ENCODE peak calls at places on chromosome 2, in seven cellular contexts. M is A549, X is PC-9, Y is epithelial cell of esophagus, J is epithelial cell of proximal tubule, V is foreskin fibroblast, L is HCT116. B is an unnamed sample.

GRCh38 chr2:19793132-19793750 is 108.5 kb downstream of the TTC32 start:
- DNase-seq in Y (no peak), V (no peak), M (no peak), L (no peak), X (no peak), J (no peak), B (no peak)

GRCh38 chr2:157497603-157498314 is 53.9 kb upstream of the CYTIP start:
- DNase-seq in X (no peak), Y (peak), V (peak), L (peak), J (no peak), M (peak), B (peak)

GRCh38 chr2:132415256-132416079 is 1.1 kb upstream of the GPR39 start:
- DNase-seq in L (no peak), M (peak), Y (peak), X (no peak), J (no peak), V (peak), B (no peak)

GRCh38 chr2:174798801-174799200 is 34.5 kb upstream of the CHRNA1 start:
- DNase-seq in V (no peak), Y (no peak), L (no peak), X (no peak), M (no peak), J (no peak), B (no peak)

GRCh38 chr2:111632661-111633060 is 251.3 kb downstream of the ANAPC1 start:
- DNase-seq in X (no peak), J (no peak), M (no peak), Y (no peak), V (peak), L (no peak), B (peak)

GRCh38 chr2:169716938-169717690 is 16.5 kb upstream of the KLHL23 start:
- DNase-seq in Y (peak), V (no peak), L (no peak), X (no peak), J (no peak), M (peak), B (no peak)

GRCh38 chr2:77268626-77269025 is 253.6 kb downstream of the LRRTM4 start:
- DNase-seq in V (no peak), L (no peak), J (no peak), X (no peak), Y (no peak), M (no peak), B (no peak)

GRCh38 chr2:51219468-51219867 is 187.5 kb upstream of the NRXN1 start:
- DNase-seq in L (no peak), Y (no peak), J (no peak), M (no peak), V (no peak), X (no peak), B (no peak)

GRCh38 chr2:67272195-67272594 is 124.9 kb upstream of the ETAA1 start:
- DNase-seq in L (no peak), J (no peak), M (no peak), X (no peak), Y (peak), V (peak), B (no peak)

GRCh38 chr2:14634223-14634884 is 1.8 kb downstream of the LRATD1 start:
- DNase-seq in L (no peak), Y (peak), M (peak), V (peak), J (no peak), X (peak), B (peak)

GRCh38 chr2:29207352-29207751 is 92.1 kb downstream of the CLIP4 start:
- DNase-seq in V (no peak), X (no peak), L (no peak), Y (no peak), M (no peak), J (no peak), B (no peak)

DNA sequence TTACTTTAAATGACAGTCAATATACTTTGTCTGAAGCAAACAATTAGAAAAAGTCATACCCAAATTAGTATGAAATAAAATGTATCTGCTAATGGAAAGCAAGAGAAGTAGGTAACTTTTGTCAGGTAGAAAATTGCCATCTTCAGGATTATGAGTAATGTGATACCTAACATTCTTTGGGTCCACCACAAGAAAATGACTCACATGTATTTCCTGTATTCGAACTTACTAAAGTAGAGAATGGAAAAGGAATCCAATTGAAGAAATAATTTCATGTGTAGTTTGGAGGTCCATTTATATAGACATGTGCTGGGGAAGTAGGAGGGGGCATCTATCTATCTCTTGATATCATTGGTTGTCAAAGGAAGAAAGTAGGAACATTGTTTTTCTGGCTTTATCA is 636.2 kb upstream of the CHAC2 start:
- DNase-seq in Y (peak), V (peak), L (peak), X (no peak), M (no peak), J (peak), B (no peak)
- TF ChIP-seq CTCF in Y (no peak), V (no peak), L (no peak), X (no peak), M (no peak), J (no peak), B (no peak)

GRCh38 chr2:69735696-69736095 is 6.2 kb upstream of the ANXA4 start:
- DNase-seq in J (no peak), Y (no peak), V (no peak), M (no peak), X (no peak), L (no peak), B (no peak)

GRCh38 chr2:69742170-69742952 is 427 bp downstream of the ANXA4 start:
- DNase-seq in Y (peak), M (peak), V (peak), J (no peak), X (peak), L (no peak), B (no peak)

GRCh38 chr2:69744456-69744855 is 2.5 kb downstream of the ANXA4 start:
- DNase-seq in X (no peak), V (no peak), Y (no peak), J (no peak), L (no peak), M (no peak), B (no peak)

GRCh38 chr2:69743847-69744264 is 1.9 kb downstream of the ANXA4 start:
- DNase-seq in L (no peak), Y (no peak), J (no peak), X (no peak), V (no peak), M (no peak), B (no peak)

GRCh38 chr2:69741281-69742169 is at the start of gene ANXA4:
- DNase-seq in X (peak), M (peak), V (peak), Y (peak), J (no peak), L (peak), B (peak)
- TF ChIP-seq CTCF in X (no peak), M (no peak), V (peak), Y (no peak), J (no peak), L (no peak), B (peak)

GRCh38 chr2:60515751-60516226 is 37.7 kb downstream of the BCL11A start:
- DNase-seq in M (no peak), J (no peak), V (peak), Y (peak), L (no peak), X (no peak), B (peak)
- TF ChIP-seq CTCF in M (no peak), J (no peak), V (no peak), Y (no peak), L (no peak), X (no peak), B (no peak)

GRCh38 chr2:142170847-142171246 is 40.0 kb upstream of the LRP1B start:
- DNase-seq in M (no peak), V (no peak), J (no peak), L (no peak), Y (no peak), X (no peak), B (no peak)

GRCh38 chr2:142165790-142166189 is 35.0 kb upstream of the LRP1B start:
- DNase-seq in J (peak), M (peak), X (peak), Y (peak), L (peak), V (peak), B (peak)
- TF ChIP-seq CTCF in J (peak), M (peak), X (peak), Y (peak), L (peak), V (peak), B (no peak)

GRCh38 chr2:217913415-217913814 is 89.4 kb downstream of the TNS1 start:
- DNase-seq in X (no peak), L (no peak), M (no peak), V (no peak), J (no peak), Y (no peak), B (no peak)
- TF ChIP-seq CTCF in X (no peak), L (no peak), M (no peak), V (no peak), J (no peak), Y (no peak), B (no peak)